ENCODE peak calls at places on chromosomes 11 and 22, in six cellular contexts. One of them, this sample, is unnamed.

GRCh38 chr11:112157274-112157766 is 6.6 kb downstream of the IL18 start:
- DNase-seq in right atrium auricular region: no peak
- DNase-seq in GM13976: no peak
- DNase-seq in A549: peak
- DNase-seq in astrocyte of the spinal cord: peak
- DNase-seq in HFF-Myc: peak
- DNase-seq in this sample: peak

GRCh38 chr11:70176940-70177689 is 26.0 kb upstream of the FADD start:
- DNase-seq in right atrium auricular region: no peak
- DNase-seq in GM13976: peak
- DNase-seq in A549: peak
- DNase-seq in astrocyte of the spinal cord: no peak
- DNase-seq in HFF-Myc: no peak
- DNase-seq in this sample: peak

GRCh38 chr11:66107600-66108151 is 37.6 kb downstream of the PACS1 start:
- DNase-seq in right atrium auricular region: no peak
- DNase-seq in GM13976: no peak
- DNase-seq in A549: no peak
- DNase-seq in astrocyte of the spinal cord: no peak
- DNase-seq in HFF-Myc: no peak
- DNase-seq in this sample: no peak

GRCh38 chr11:19915808-19916207 is 203.2 kb downstream of the NAV2 start:
- DNase-seq in right atrium auricular region: no peak
- DNase-seq in GM13976: no peak
- DNase-seq in A549: no peak
- DNase-seq in astrocyte of the spinal cord: no peak
- DNase-seq in HFF-Myc: no peak
- DNase-seq in this sample: no peak

GRCh38 chr11:11973361-11973800 is 35.0 kb downstream of the DKK3 start:
- DNase-seq in right atrium auricular region: peak
- DNase-seq in GM13976: no peak
- DNase-seq in A549: no peak
- DNase-seq in astrocyte of the spinal cord: peak
- DNase-seq in HFF-Myc: no peak
- DNase-seq in this sample: no peak

GRCh38 chr11:824292-824880 is 3.3 kb upstream of the CRACR2B start:
- DNase-seq in right atrium auricular region: no peak
- DNase-seq in GM13976: no peak
- DNase-seq in A549: no peak
- DNase-seq in astrocyte of the spinal cord: no peak
- DNase-seq in HFF-Myc: no peak
- DNase-seq in this sample: no peak

GRCh38 chr11:45322111-45322705 is 36.1 kb upstream of the SYT13 start:
- DNase-seq in right atrium auricular region: peak
- DNase-seq in GM13976: no peak
- DNase-seq in A549: no peak
- DNase-seq in astrocyte of the spinal cord: no peak
- DNase-seq in HFF-Myc: no peak
- DNase-seq in this sample: no peak

GRCh38 chr11:67564230-67564629 is 19.4 kb upstream of the GSTP1 start:
- DNase-seq in right atrium auricular region: no peak
- DNase-seq in GM13976: no peak
- DNase-seq in A549: no peak
- DNase-seq in astrocyte of the spinal cord: peak
- DNase-seq in HFF-Myc: no peak
- DNase-seq in this sample: no peak

GRCh38 chr11:133134561-133135173 is 397.6 kb downstream of the OPCML start:
- DNase-seq in right atrium auricular region: peak
- DNase-seq in GM13976: peak
- DNase-seq in A549: peak
- DNase-seq in astrocyte of the spinal cord: peak
- DNase-seq in HFF-Myc: no peak
- DNase-seq in this sample: peak

GRCh38 chr11:61601512-61601911 is 20.6 kb upstream of the SYT7 start:
- DNase-seq in right atrium auricular region: no peak
- DNase-seq in GM13976: no peak
- DNase-seq in A549: no peak
- DNase-seq in astrocyte of the spinal cord: no peak
- DNase-seq in HFF-Myc: no peak
- DNase-seq in this sample: no peak

GRCh38 chr11:1298695-1299492 is 10.5 kb downstream of the TOLLIP start:
- DNase-seq in right atrium auricular region: peak
- DNase-seq in GM13976: no peak
- DNase-seq in A549: peak
- DNase-seq in astrocyte of the spinal cord: no peak
- DNase-seq in HFF-Myc: no peak
- DNase-seq in this sample: no peak

GRCh38 chr11:79419120-79419519 is 21.7 kb downstream of the TENM4 start:
- DNase-seq in right atrium auricular region: no peak
- DNase-seq in GM13976: no peak
- DNase-seq in A549: peak
- DNase-seq in astrocyte of the spinal cord: peak
- DNase-seq in HFF-Myc: no peak
- DNase-seq in this sample: no peak

GRCh38 chr11:4664791-4665190 is 21.0 kb downstream of the OR51E1 start:
- DNase-seq in right atrium auricular region: no peak
- DNase-seq in GM13976: no peak
- DNase-seq in A549: no peak
- DNase-seq in astrocyte of the spinal cord: no peak
- DNase-seq in HFF-Myc: no peak
- DNase-seq in this sample: no peak

GRCh38 chr11:116707250-116707649 is 65.5 kb downstream of the BUD13 start:
- DNase-seq in right atrium auricular region: no peak
- DNase-seq in GM13976: no peak
- DNase-seq in A549: no peak
- DNase-seq in astrocyte of the spinal cord: no peak
- DNase-seq in HFF-Myc: no peak
- DNase-seq in this sample: no peak

GRCh38 chr11:76632492-76632891 is 38.1 kb downstream of the LRRC32 start:
- DNase-seq in right atrium auricular region: no peak
- DNase-seq in GM13976: no peak
- DNase-seq in A549: no peak
- DNase-seq in astrocyte of the spinal cord: no peak
- DNase-seq in HFF-Myc: no peak
- DNase-seq in this sample: no peak

GRCh38 chr11:133832096-133833081 is 12.9 kb downstream of the SPATA19 start:
- DNase-seq in right atrium auricular region: no peak
- DNase-seq in GM13976: no peak
- DNase-seq in A549: no peak
- DNase-seq in astrocyte of the spinal cord: no peak
- DNase-seq in HFF-Myc: no peak
- DNase-seq in this sample: no peak

GRCh38 chr11:34380696-34381095 is 22.9 kb upstream of the ABTB2 start:
- DNase-seq in right atrium auricular region: no peak
- DNase-seq in GM13976: no peak
- DNase-seq in A549: peak
- DNase-seq in astrocyte of the spinal cord: peak
- DNase-seq in HFF-Myc: no peak
- DNase-seq in this sample: no peak

GRCh38 chr11:128521697-128522062 is 65.7 kb downstream of the ETS1 start:
- DNase-seq in right atrium auricular region: no peak
- DNase-seq in GM13976: peak
- DNase-seq in A549: no peak
- DNase-seq in astrocyte of the spinal cord: peak
- DNase-seq in HFF-Myc: no peak
- DNase-seq in this sample: peak

GRCh38 chr11:133681901-133682300 is 149.6 kb upstream of the OPCML start:
- DNase-seq in right atrium auricular region: no peak
- DNase-seq in GM13976: no peak
- DNase-seq in A549: no peak
- DNase-seq in astrocyte of the spinal cord: no peak
- DNase-seq in HFF-Myc: no peak
- DNase-seq in this sample: no peak

GRCh38 chr22:47111626-47112373 is 349.4 kb downstream of the TBC1D22A start:
- DNase-seq in right atrium auricular region: no peak
- DNase-seq in GM13976: no peak
- DNase-seq in A549: no peak
- DNase-seq in astrocyte of the spinal cord: peak
- DNase-seq in HFF-Myc: no peak
- DNase-seq in this sample: no peak

GRCh38 chr11:78676026-78676557 is 101.4 kb upstream of the NARS2 start:
- DNase-seq in right atrium auricular region: no peak
- DNase-seq in GM13976: no peak
- DNase-seq in A549: no peak
- DNase-seq in astrocyte of the spinal cord: no peak
- DNase-seq in HFF-Myc: no peak
- DNase-seq in this sample: no peak

GRCh38 chr11:8239056-8239455 is 24.6 kb downstream of the LMO1 start:
- DNase-seq in right atrium auricular region: no peak
- DNase-seq in GM13976: no peak
- DNase-seq in A549: no peak
- DNase-seq in astrocyte of the spinal cord: no peak
- DNase-seq in HFF-Myc: no peak
- DNase-seq in this sample: no peak

GRCh38 chr11:57376095-57376812 is 4.7 kb downstream of the PRG3 start:
- DNase-seq in right atrium auricular region: no peak
- DNase-seq in GM13976: no peak
- DNase-seq in A549: no peak
- DNase-seq in astrocyte of the spinal cord: no peak
- DNase-seq in HFF-Myc: no peak
- DNase-seq in this sample: no peak

GRCh38 chr11:66685276-66686099 is 7.8 kb upstream of the RBM4B start:
- DNase-seq in right atrium auricular region: no peak
- DNase-seq in GM13976: no peak
- DNase-seq in A549: no peak
- DNase-seq in astrocyte of the spinal cord: no peak
- DNase-seq in HFF-Myc: no peak
- DNase-seq in this sample: no peak

GRCh38 chr11:102319544-102319943 is 2.3 kb downstream of the BIRC3 start:
- DNase-seq in right atrium auricular region: no peak
- DNase-seq in GM13976: no peak
- DNase-seq in A549: no peak
- DNase-seq in astrocyte of the spinal cord: no peak
- DNase-seq in HFF-Myc: no peak
- DNase-seq in this sample: no peak

GRCh38 chr11:102318469-102318868 is 1.2 kb downstream of the BIRC3 start:
- DNase-seq in right atrium auricular region: no peak
- DNase-seq in GM13976: no peak
- DNase-seq in A549: peak
- DNase-seq in astrocyte of the spinal cord: peak
- DNase-seq in HFF-Myc: no peak
- DNase-seq in this sample: peak

GRCh38 chr11:102316505-102316904 is 779 bp upstream of the BIRC3 start:
- DNase-seq in right atrium auricular region: no peak
- DNase-seq in GM13976: no peak
- DNase-seq in A549: no peak
- DNase-seq in astrocyte of the spinal cord: no peak
- DNase-seq in HFF-Myc: no peak
- DNase-seq in this sample: no peak

GRCh38 chr11:102317768-102318103 is 452 bp downstream of the BIRC3 start:
- DNase-seq in right atrium auricular region: no peak
- DNase-seq in GM13976: no peak
- DNase-seq in A549: no peak
- DNase-seq in astrocyte of the spinal cord: no peak
- DNase-seq in HFF-Myc: no peak
- DNase-seq in this sample: no peak

GRCh38 chr11:102317099-102317767 is at the start of gene BIRC3:
- DNase-seq in right atrium auricular region: peak
- DNase-seq in GM13976: peak
- DNase-seq in A549: peak
- DNase-seq in astrocyte of the spinal cord: peak
- DNase-seq in HFF-Myc: peak
- DNase-seq in this sample: peak
- TF ChIP-seq CTCF in right atrium auricular region: no peak
- TF ChIP-seq CTCF in GM13976: no peak
- TF ChIP-seq CTCF in A549: peak
- TF ChIP-seq CTCF in astrocyte of the spinal cord: no peak
- TF ChIP-seq CTCF in HFF-Myc: no peak
- TF ChIP-seq CTCF in this sample: no peak

GRCh38 chr22:45731041-45731797 is 59.6 kb downstream of the ATXN10 start:
- DNase-seq in right atrium auricular region: no peak
- DNase-seq in GM13976: no peak
- DNase-seq in A549: peak
- DNase-seq in astrocyte of the spinal cord: peak
- DNase-seq in HFF-Myc: no peak
- DNase-seq in this sample: no peak

GRCh38 chr22:45735273-45735672 is 63.6 kb downstream of the ATXN10 start:
- DNase-seq in right atrium auricular region: no peak
- DNase-seq in GM13976: no peak
- DNase-seq in A549: no peak
- DNase-seq in astrocyte of the spinal cord: no peak
- DNase-seq in HFF-Myc: no peak
- DNase-seq in this sample: no peak

GRCh38 chr22:45726081-45726480 is 54.4 kb downstream of the ATXN10 start:
- DNase-seq in right atrium auricular region: no peak
- DNase-seq in GM13976: no peak
- DNase-seq in A549: no peak
- DNase-seq in astrocyte of the spinal cord: no peak
- DNase-seq in HFF-Myc: no peak
- DNase-seq in this sample: no peak

GRCh38 chr22:45731798-45732495 is 60.3 kb downstream of the ATXN10 start:
- DNase-seq in right atrium auricular region: no peak
- DNase-seq in GM13976: no peak
- DNase-seq in A549: peak
- DNase-seq in astrocyte of the spinal cord: peak
- DNase-seq in HFF-Myc: no peak
- DNase-seq in this sample: no peak
- TF ChIP-seq CTCF in right atrium auricular region: no peak
- TF ChIP-seq CTCF in GM13976: no peak
- TF ChIP-seq CTCF in A549: peak
- TF ChIP-seq CTCF in astrocyte of the spinal cord: peak
- TF ChIP-seq CTCF in HFF-Myc: peak
- TF ChIP-seq CTCF in this sample: no peak

DNA sequence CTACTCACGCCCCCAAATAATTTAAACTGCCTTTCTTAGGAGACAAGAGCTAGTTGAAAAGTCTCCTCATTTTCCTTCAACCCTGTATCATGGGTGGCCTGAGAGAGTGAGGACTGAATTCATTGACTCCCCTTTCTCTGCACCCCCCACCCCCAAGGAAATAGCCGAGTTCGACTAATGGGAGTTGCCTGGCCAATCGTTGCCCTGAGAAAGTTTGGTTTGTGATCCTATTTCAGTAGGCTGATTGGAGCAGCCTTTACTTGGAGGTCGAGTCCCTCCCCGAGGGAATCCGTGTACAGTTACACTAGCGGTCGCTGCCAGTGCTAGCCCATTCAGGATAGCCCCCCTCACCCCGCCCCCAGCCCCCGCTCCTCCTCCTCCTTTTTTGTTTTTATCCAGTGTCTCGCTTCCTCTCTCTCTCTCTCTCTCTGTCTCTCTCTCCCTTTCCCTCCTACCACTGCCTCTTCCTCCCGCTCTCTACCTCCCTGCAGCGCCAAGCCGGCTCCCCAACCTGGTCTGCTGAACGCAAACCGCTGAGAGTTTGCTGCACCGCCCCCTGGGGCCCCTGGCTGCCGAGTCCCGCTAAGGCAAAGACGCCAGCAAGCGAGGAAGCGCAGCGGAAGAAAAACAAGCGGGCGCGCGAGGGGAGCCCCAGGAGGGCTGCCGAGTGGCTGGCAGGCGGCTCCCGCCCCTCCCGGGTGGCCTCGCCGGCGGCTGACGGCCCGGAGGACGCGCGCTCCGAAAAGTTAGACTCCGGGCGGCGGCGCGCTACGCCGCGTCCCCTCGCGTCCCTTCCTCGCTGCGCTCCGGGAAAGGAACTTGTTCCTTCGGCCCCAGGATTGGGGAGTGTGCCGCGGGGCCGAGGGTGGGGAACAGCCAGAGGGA is at the start of gene GRAMD1B:
- DNase-seq in right atrium auricular region: no peak
- DNase-seq in GM13976: peak
- DNase-seq in A549: peak
- DNase-seq in astrocyte of the spinal cord: peak
- DNase-seq in HFF-Myc: no peak
- DNase-seq in this sample: peak
- TF ChIP-seq CTCF in right atrium auricular region: no peak
- TF ChIP-seq CTCF in GM13976: peak
- TF ChIP-seq CTCF in A549: peak
- TF ChIP-seq CTCF in astrocyte of the spinal cord: peak
- TF ChIP-seq CTCF in HFF-Myc: no peak
- TF ChIP-seq CTCF in this sample: no peak

GRCh38 chr22:33274214-33274828 is 216.1 kb upstream of the SYN3 start:
- DNase-seq in right atrium auricular region: no peak
- DNase-seq in GM13976: peak
- DNase-seq in A549: no peak
- DNase-seq in astrocyte of the spinal cord: no peak
- DNase-seq in HFF-Myc: no peak
- DNase-seq in this sample: peak
- TF ChIP-seq CTCF in right atrium auricular region: no peak
- TF ChIP-seq CTCF in GM13976: peak
- TF ChIP-seq CTCF in A549: no peak
- TF ChIP-seq CTCF in astrocyte of the spinal cord: peak
- TF ChIP-seq CTCF in HFF-Myc: peak
- TF ChIP-seq CTCF in this sample: peak

This sample was measured in activated CD8-positive, alpha-beta T cell treated with anti-CD3 and anti-CD28 coated beads for 36 hours.